ENCODE peak calls at places on chromosome 22, in four cellular contexts. G is effector memory CD4-positive, alpha-beta T cell; E is Karpas-422; N is right atrium auricular region. O is an unnamed sample.

GRCh38 chr22:27110985-27111451 is 453.6 kb downstream of the MIAT start:
- DNase-seq in G (no peak), E (no peak), N (no peak), O (no peak)

GRCh38 chr22:30564045-30564765 is 10.3 kb downstream of the GAL3ST1 start:
- DNase-seq in G (no peak), E (no peak), N (no peak), O (no peak)

GRCh38 chr22:19085233-19086043 is 36.8 kb downstream of the DGCR2 start:
- DNase-seq in G (no peak), E (peak; percentile 87), N (peak; percentile 38), O (no peak)

GRCh38 chr22:21873619-21874018 is 6.2 kb upstream of the MAPK1 start:
- DNase-seq in G (no peak), E (no peak), N (no peak), O (no peak)

GRCh38 chr22:19494001-19494560 is 14.4 kb downstream of the CDC45 start:
- DNase-seq in G (no peak), E (no peak), N (no peak), O (no peak)

GRCh38 chr22:46373838-46374662 is 38.5 kb downstream of the TRMU start:
- DNase-seq in G (no peak), E (no peak), N (no peak), O (peak; percentile 84)

GRCh38 chr22:43270314-43270908 is 72.8 kb downstream of the SCUBE1 start:
- DNase-seq in G (no peak), E (peak; percentile 43), N (no peak), O (no peak)

GRCh38 chr22:27785818-27786217 is 15.7 kb downstream of the MN1 start:
- DNase-seq in G (no peak), E (no peak), N (no peak), O (no peak)

GRCh38 chr22:21837184-21837979 is 30.1 kb downstream of the MAPK1 start:
- DNase-seq in G (no peak), E (peak; percentile 32), N (no peak), O (no peak)

GRCh38 chr22:27046126-27046525 is 388.7 kb downstream of the MIAT start:
- DNase-seq in G (no peak), E (peak; percentile 43), N (no peak), O (no peak)

GRCh38 chr22:44301039-44301438 is 11.7 kb downstream of the SHISAL1 start:
- DNase-seq in G (no peak), E (no peak), N (no peak), O (no peak)

GRCh38 chr22:21443735-21444421 is 23.3 kb upstream of the TMEM191C start:
- DNase-seq in G (no peak), E (no peak), N (peak; percentile 42), O (peak; percentile 23)

GRCh38 chr22:20957691-20958440 is 9.2 kb upstream of the AIFM3 start:
- DNase-seq in G (no peak), E (peak; percentile 57), N (no peak), O (peak; percentile 85)

GRCh38 chr22:36052505-36052941 is 23.9 kb upstream of the RBFOX2 start:
- DNase-seq in G (no peak), E (no peak), N (no peak), O (no peak)

GRCh38 chr22:40484906-40485660 is 114.7 kb downstream of the SGSM3 start:
- DNase-seq in G (no peak), E (no peak), N (no peak), O (no peak)

GRCh38 chr22:42364641-42365336 is 67.4 kb downstream of the NFAM1 start:
- DNase-seq in G (no peak), E (no peak), N (peak; percentile 67), O (no peak)

GRCh38 chr22:30541979-30542810 is 4.3 kb downstream of the SEC14L6 start:
- DNase-seq in G (no peak), E (no peak), N (no peak), O (no peak)

GRCh38 chr22:50694766-50695420 is 22.3 kb downstream of the SHANK3 start:
- DNase-seq in G (no peak), E (no peak), N (no peak), O (peak; percentile 21)

GRCh38 chr22:17860220-17860965 is 86.1 kb upstream of the BID start:
- DNase-seq in G (no peak), E (no peak), N (no peak), O (no peak)

GRCh38 chr22:19871845-19872778 is 17.4 kb upstream of the GNB1L start:
- DNase-seq in G (no peak), E (no peak), N (no peak), O (peak; percentile 25)

GRCh38 chr22:48586799-48587185 is 1240.9 kb downstream of the BRD1 start:
- DNase-seq in G (no peak), E (no peak), N (no peak), O (no peak)
- H3K9me3 ChIP-seq in G (no peaks in the 10 kb centered on the region), E (peaks cover 4% of the 10 kb centered on the region), N (no peaks in the 10 kb centered on the region), O (no peaks in the 10 kb centered on the region)

DNA sequence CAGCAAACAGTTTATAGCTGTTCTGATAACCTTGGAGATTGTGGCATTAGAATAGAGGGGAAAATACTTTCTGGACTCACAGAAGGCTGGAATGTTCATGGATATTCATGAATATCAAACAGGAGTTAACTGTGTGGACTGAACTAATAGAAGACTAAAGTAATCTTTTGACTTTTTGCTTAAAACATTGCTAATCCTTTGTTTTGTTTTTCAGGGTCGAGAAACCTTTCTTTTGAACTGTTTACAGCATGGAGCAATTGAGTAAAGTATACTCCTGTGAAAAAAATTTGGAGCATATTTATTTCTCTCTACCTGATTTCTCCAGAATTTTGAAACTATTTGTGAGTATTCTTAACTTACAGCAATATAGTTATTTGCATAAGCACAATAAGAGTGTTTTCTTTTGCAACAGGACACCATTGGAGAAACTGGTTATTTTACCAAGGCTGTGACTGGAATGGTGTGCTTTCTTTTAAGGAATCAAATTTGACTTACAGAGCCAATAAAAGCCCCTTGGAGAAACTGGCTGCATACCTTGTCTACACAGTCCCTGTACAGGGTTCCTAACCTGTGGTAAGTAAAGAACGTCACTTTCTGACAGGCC is 821.6 kb downstream of the TBC1D22A start:
- DNase-seq in G (no peak), E (no peak), N (no peak), O (no peak)
- H3K9me3 ChIP-seq in G (no peaks in the 10 kb centered on the region), E (peaks cover 6% of the 10 kb centered on the region), N (peaks cover 21% of the 10 kb centered on the region), O (peaks cover 13% of the 10 kb centered on the region)

GRCh38 chr22:37258810-37259472 is 14.9 kb upstream of the RAC2 start:
- DNase-seq in G (no peak), E (peak; percentile 57), N (no peak), O (no peak)
- H3K9me3 ChIP-seq in G (peaks cover under 1% of the 10 kb centered on the region), E (peaks cover 1% of the 10 kb centered on the region), N (peaks cover 7% of the 10 kb centered on the region), O (peaks cover 1% of the 10 kb centered on the region)

GRCh38 chr22:48677621-48678020 is 1150.1 kb downstream of the BRD1 start:
- DNase-seq in G (no peak), E (no peak), N (no peak), O (no peak)

GRCh38 chr22:48675828-48676145 is 1151.9 kb downstream of the BRD1 start:
- DNase-seq in G (no peak), E (peak; percentile 44), N (no peak), O (no peak)

GRCh38 chr22:48677168-48677520 is 1150.5 kb downstream of the BRD1 start:
- DNase-seq in G (no peak), E (no peak), N (no peak), O (no peak)

GRCh38 chr22:48675141-48675827 is 1152.4 kb downstream of the BRD1 start:
- DNase-seq in G (no peak), E (no peak), N (no peak), O (no peak)

DNA sequence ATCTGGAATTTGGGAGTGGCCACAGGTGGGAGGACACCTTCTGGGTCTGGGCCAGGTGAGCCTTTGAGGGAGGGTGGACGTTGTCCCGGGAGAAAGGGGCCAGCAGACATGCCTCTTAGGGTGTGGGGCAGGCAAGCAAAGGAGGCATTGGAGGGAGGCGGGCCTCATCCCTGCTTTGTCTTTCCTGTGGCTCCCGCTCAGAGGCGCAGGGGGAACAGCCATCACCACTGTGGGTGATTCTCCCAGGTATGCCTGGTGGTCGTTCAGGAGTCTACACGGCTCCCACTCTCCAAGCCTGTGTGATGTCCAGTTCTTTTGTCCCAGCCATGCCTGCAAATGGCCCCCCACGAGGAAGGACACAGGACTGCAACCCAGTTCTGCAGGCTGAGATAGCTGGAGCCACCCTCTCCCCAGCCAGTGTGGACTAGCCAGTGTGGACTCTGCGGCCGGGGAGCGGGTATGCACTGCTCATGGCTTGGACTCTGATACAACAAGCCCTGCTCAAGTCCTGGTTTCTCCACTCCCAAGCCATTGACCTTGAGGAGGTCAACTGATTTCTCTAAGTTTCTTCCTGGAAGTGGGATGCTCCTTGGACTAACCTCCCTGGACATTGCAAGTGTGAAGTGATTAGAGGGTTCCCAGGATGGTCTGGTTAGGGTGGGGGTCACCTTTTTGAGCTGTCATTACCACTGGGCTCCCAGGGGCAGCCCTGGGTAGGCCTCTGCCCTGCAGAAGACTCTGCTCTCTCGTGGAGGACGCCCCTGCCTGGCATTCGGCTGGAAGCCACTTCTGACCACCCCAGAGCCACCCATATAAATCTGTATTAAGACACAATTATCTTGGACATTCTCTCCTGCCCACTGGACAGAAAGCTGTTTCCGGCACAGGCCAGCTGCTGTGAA is 1151.2 kb downstream of the BRD1 start:
- DNase-seq in G (no peak), E (no peak), N (no peak), O (no peak)
- H3K9me3 ChIP-seq in G (no peaks in the 10 kb centered on the region), E (no peaks in the 10 kb centered on the region), N (peaks cover 19% of the 10 kb centered on the region), O (peaks cover 11% of the 10 kb centered on the region)

DNA sequence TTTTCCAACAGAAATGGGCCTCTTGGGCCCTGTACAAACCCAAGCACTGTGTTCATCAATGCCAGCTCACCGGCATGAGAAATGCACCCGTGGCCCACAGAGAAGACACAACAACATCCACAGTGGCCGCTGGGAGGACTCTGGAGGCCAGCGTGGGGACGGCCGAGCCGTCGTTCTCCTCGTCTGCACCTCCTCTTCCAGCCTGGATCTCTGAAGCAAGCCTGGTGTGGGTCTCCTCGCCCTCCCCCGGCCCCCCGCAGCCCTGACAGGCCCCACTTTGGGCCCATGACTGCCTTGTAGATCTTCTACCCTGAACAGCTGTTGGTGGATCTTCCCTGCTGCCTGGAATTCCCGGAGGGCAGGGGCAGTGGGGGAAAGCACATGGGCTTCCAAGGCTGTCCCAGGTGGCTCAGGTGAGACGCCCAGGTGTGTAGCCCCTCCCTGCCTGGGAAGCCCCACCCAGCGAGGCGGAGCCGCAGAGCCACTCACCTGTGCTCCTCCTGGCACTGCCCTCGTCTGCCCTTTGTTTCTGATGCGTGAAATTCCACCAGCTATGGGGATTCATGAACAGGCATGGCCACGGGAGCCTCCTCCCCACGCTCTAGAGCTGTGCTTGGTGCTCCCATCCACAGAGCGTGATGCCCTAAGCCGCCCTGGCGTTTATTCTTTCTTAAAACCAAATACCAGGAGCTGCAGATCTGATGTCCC is 225.9 kb downstream of the BRD1 start:
- DNase-seq in G (no peak), E (no peak), N (no peak), O (no peak)
- H3K9me3 ChIP-seq in G (no peaks in the 10 kb centered on the region), E (peaks cover 6% of the 10 kb centered on the region), N (peaks cover 19% of the 10 kb centered on the region), O (peaks cover 9% of the 10 kb centered on the region)

GRCh38 chr22:32342977-32343376 is 14.7 kb upstream of the RFPL3 start:
- DNase-seq in G (no peak), E (no peak), N (no peak), O (no peak)
- H3K9me3 ChIP-seq in G (no peaks in the 10 kb centered on the region), E (no peaks in the 10 kb centered on the region), N (peaks cover 4% of the 10 kb centered on the region), O (no peaks in the 10 kb centered on the region)

GRCh38 chr22:47456031-47456430 is 693.6 kb downstream of the TBC1D22A start:
- DNase-seq in G (no peak), E (no peak), N (no peak), O (no peak)
- H3K9me3 ChIP-seq in G (no peaks in the 10 kb centered on the region), E (peaks cover 6% of the 10 kb centered on the region), N (peaks cover 19% of the 10 kb centered on the region), O (no peaks in the 10 kb centered on the region)